ENCODE peak calls at places on chromosomes 16 and 17, in nine cellular contexts. One of them, this sample, is unnamed.

GRCh38 chr16:88886915-88887521 is 20.6 kb upstream of the PABPN1L start:
- DNase-seq in T47D: no peak
- DNase-seq in T-helper 2 cell: no peak
- DNase-seq in cardiac muscle cell: peak; percentile 55
- DNase-seq in globus pallidus: no peak
- DNase-seq in A549: no peak
- DNase-seq in uterus: peak; percentile 76
- DNase-seq in skeletal muscle cell: no peak
- DNase-seq in heart left ventricle: peak; percentile 97
- DNase-seq in this sample: peak; percentile 96

GRCh38 chr16:25172831-25173230 is 43.9 kb upstream of the AQP8 start:
- DNase-seq in uterus: no peak
- DNase-seq in skeletal muscle cell: no peak
- DNase-seq in globus pallidus: no peak
- DNase-seq in T47D: no peak
- DNase-seq in heart left ventricle: no peak
- DNase-seq in A549: no peak
- DNase-seq in cardiac muscle cell: no peak
- DNase-seq in T-helper 2 cell: no peak
- DNase-seq in this sample: no peak

GRCh38 chr16:22732959-22733358 is 81.0 kb upstream of the HS3ST2 start:
- DNase-seq in A549: no peak
- DNase-seq in globus pallidus: no peak
- DNase-seq in T-helper 2 cell: no peak
- DNase-seq in cardiac muscle cell: no peak
- DNase-seq in uterus: no peak
- DNase-seq in heart left ventricle: no peak
- DNase-seq in skeletal muscle cell: no peak
- DNase-seq in T47D: no peak
- DNase-seq in this sample: no peak

GRCh38 chr17:34361478-34362061 is 1.5 kb downstream of the CCL1 start:
- DNase-seq in T-helper 2 cell: no peak
- DNase-seq in globus pallidus: peak; percentile 43
- DNase-seq in A549: peak; percentile 91
- DNase-seq in uterus: peak; percentile 87
- DNase-seq in skeletal muscle cell: peak; percentile 47
- DNase-seq in heart left ventricle: peak; percentile 91
- DNase-seq in T47D: peak; percentile 83
- DNase-seq in cardiac muscle cell: peak; percentile 95
- DNase-seq in this sample: peak; percentile 94

GRCh38 chr16:80993293-80993691 is 13.4 kb downstream of the CMC2 start:
- DNase-seq in globus pallidus: peak; percentile 58
- DNase-seq in cardiac muscle cell: peak; percentile 94
- DNase-seq in T-helper 2 cell: no peak
- DNase-seq in A549: peak; percentile 70
- DNase-seq in T47D: peak; percentile 17
- DNase-seq in heart left ventricle: peak; percentile 48
- DNase-seq in uterus: no peak
- DNase-seq in skeletal muscle cell: peak; percentile 65
- DNase-seq in this sample: no peak

GRCh38 chr17:28334666-28335200 is 539 bp downstream of the IFT20 start:
- DNase-seq in globus pallidus: no peak
- DNase-seq in heart left ventricle: no peak
- DNase-seq in T-helper 2 cell: no peak
- DNase-seq in T47D: no peak
- DNase-seq in A549: no peak
- DNase-seq in skeletal muscle cell: peak; percentile 41
- DNase-seq in cardiac muscle cell: no peak
- DNase-seq in uterus: no peak
- DNase-seq in this sample: peak; percentile 47

GRCh38 chr17:47305302-47305923 is 18.3 kb upstream of the EFCAB13 start:
- DNase-seq in cardiac muscle cell: peak; percentile 95
- DNase-seq in globus pallidus: no peak
- DNase-seq in T-helper 2 cell: peak; percentile 2
- DNase-seq in A549: peak; percentile 66
- DNase-seq in heart left ventricle: no peak
- DNase-seq in T47D: no peak
- DNase-seq in uterus: no peak
- DNase-seq in skeletal muscle cell: peak; percentile 60
- DNase-seq in this sample: no peak

GRCh38 chr16:19657831-19658230 is 60.2 kb downstream of the KNOP1 start:
- DNase-seq in skeletal muscle cell: no peak
- DNase-seq in T47D: no peak
- DNase-seq in A549: no peak
- DNase-seq in globus pallidus: no peak
- DNase-seq in T-helper 2 cell: no peak
- DNase-seq in uterus: no peak
- DNase-seq in heart left ventricle: no peak
- DNase-seq in cardiac muscle cell: no peak
- DNase-seq in this sample: no peak

GRCh38 chr17:67139784-67140665 is 95.7 kb downstream of the CACNG1 start:
- DNase-seq in uterus: no peak
- DNase-seq in globus pallidus: peak; percentile 25
- DNase-seq in cardiac muscle cell: peak; percentile 64
- DNase-seq in T47D: no peak
- DNase-seq in skeletal muscle cell: peak; percentile 12
- DNase-seq in T-helper 2 cell: no peak
- DNase-seq in heart left ventricle: no peak
- DNase-seq in A549: peak; percentile 31
- DNase-seq in this sample: no peak

GRCh38 chr17:57751971-57752905 is 7.1 kb upstream of the CCDC182 start:
- DNase-seq in cardiac muscle cell: no peak
- DNase-seq in uterus: no peak
- DNase-seq in heart left ventricle: no peak
- DNase-seq in globus pallidus: peak; percentile 32
- DNase-seq in T47D: no peak
- DNase-seq in skeletal muscle cell: no peak
- DNase-seq in T-helper 2 cell: no peak
- DNase-seq in A549: no peak
- DNase-seq in this sample: no peak

GRCh38 chr17:57913576-57914273 is 41.5 kb downstream of the CUEDC1 start:
- DNase-seq in T47D: no peak
- DNase-seq in cardiac muscle cell: peak; percentile 23
- DNase-seq in heart left ventricle: no peak
- DNase-seq in skeletal muscle cell: no peak
- DNase-seq in uterus: no peak
- DNase-seq in T-helper 2 cell: no peak
- DNase-seq in globus pallidus: no peak
- DNase-seq in A549: no peak
- DNase-seq in this sample: no peak

GRCh38 chr17:47663997-47664941 is 14.6 kb downstream of the KPNB1 start:
- DNase-seq in T47D: peak; percentile 51
- DNase-seq in heart left ventricle: peak; percentile 37
- DNase-seq in T-helper 2 cell: peak; percentile 47
- DNase-seq in A549: peak; percentile 75
- DNase-seq in uterus: peak; percentile 44
- DNase-seq in cardiac muscle cell: peak; percentile 78
- DNase-seq in globus pallidus: peak; percentile 46
- DNase-seq in skeletal muscle cell: no peak
- DNase-seq in this sample: peak; percentile 68

GRCh38 chr16:67311607-67312449 is 14.7 kb downstream of the KCTD19 start:
- DNase-seq in A549: peak; percentile 94
- DNase-seq in heart left ventricle: peak; percentile 37
- DNase-seq in T47D: no peak
- DNase-seq in uterus: peak; percentile 77
- DNase-seq in globus pallidus: no peak
- DNase-seq in T-helper 2 cell: no peak
- DNase-seq in cardiac muscle cell: peak; percentile 97
- DNase-seq in skeletal muscle cell: peak; percentile 100
- DNase-seq in this sample: no peak

GRCh38 chr16:84229421-84229820 is 10.4 kb downstream of the KCNG4 start:
- DNase-seq in T-helper 2 cell: no peak
- DNase-seq in globus pallidus: no peak
- DNase-seq in uterus: no peak
- DNase-seq in T47D: no peak
- DNase-seq in heart left ventricle: no peak
- DNase-seq in skeletal muscle cell: no peak
- DNase-seq in A549: no peak
- DNase-seq in cardiac muscle cell: no peak
- DNase-seq in this sample: no peak

GRCh38 chr17:71845354-71845753 is 275.5 kb upstream of the SOX9 start:
- DNase-seq in heart left ventricle: no peak
- DNase-seq in A549: no peak
- DNase-seq in T-helper 2 cell: no peak
- DNase-seq in globus pallidus: no peak
- DNase-seq in cardiac muscle cell: no peak
- DNase-seq in skeletal muscle cell: no peak
- DNase-seq in T47D: no peak
- DNase-seq in uterus: no peak
- DNase-seq in this sample: no peak

GRCh38 chr16:75116081-75116910 is at the start of gene LDHD:
- DNase-seq in skeletal muscle cell: no peak
- DNase-seq in A549: peak; percentile 81
- DNase-seq in T-helper 2 cell: no peak
- DNase-seq in globus pallidus: peak; percentile 92
- DNase-seq in heart left ventricle: peak; percentile 93
- DNase-seq in T47D: peak; percentile 92
- DNase-seq in uterus: peak; percentile 82
- DNase-seq in cardiac muscle cell: peak; percentile 57
- DNase-seq in this sample: peak; percentile 93

GRCh38 chr17:82239401-82239925 is 10.6 kb downstream of the SLC16A3 start:
- DNase-seq in T47D: no peak
- DNase-seq in cardiac muscle cell: no peak
- DNase-seq in skeletal muscle cell: no peak
- DNase-seq in A549: no peak
- DNase-seq in T-helper 2 cell: no peak
- DNase-seq in uterus: no peak
- DNase-seq in globus pallidus: no peak
- DNase-seq in heart left ventricle: no peak
- DNase-seq in this sample: no peak

This sample was measured in sigmoid colon.